ENCODE peak calls at places on chromosome 16, in eight cellular contexts. C is CD4-positive, alpha-beta T cell; W is lower lobe of right lung; X is left lung; J is RWPE1; T is AG04450; H is upper lobe of right lung; Y is mesenchymal stem cell. K is an unnamed sample.

GRCh38 chr16:70380205-70380918 is 33.7 kb downstream of the DDX19A start:
- DNase-seq in C (peak; percentile 43), W (peak; percentile 63), X (peak; percentile 61), J (peak; percentile 67), T (peak; percentile 68), H (peak; percentile 80), Y (peak; percentile 85), K (peak; percentile 69)

GRCh38 chr16:9797306-9797705 is 384.9 kb downstream of the GRIN2A start:
- DNase-seq in C (no peak), W (no peak), X (no peak), J (no peak), T (no peak), H (no peak), Y (no peak), K (peak; percentile 6)

GRCh38 chr16:90001761-90002503 is 17.3 kb downstream of the DBNDD1 start:
- DNase-seq in C (no peak), W (no peak), X (no peak), J (no peak), T (no peak), H (no peak), Y (no peak), K (no peak)

GRCh38 chr16:10554569-10554968 is 25.8 kb downstream of the EMP2 start:
- DNase-seq in C (no peak), W (no peak), X (no peak), J (no peak), T (no peak), H (no peak), Y (no peak), K (no peak)

GRCh38 chr16:15714393-15715172 is 64.5 kb downstream of the NDE1 start:
- DNase-seq in C (no peak), W (no peak), X (no peak), J (no peak), T (no peak), H (no peak), Y (no peak), K (no peak)

GRCh38 chr16:26027060-26027459 is 335.3 kb downstream of the HS3ST4 start:
- DNase-seq in C (no peak), W (no peak), X (no peak), J (no peak), T (no peak), H (no peak), Y (no peak), K (no peak)

GRCh38 chr16:24253192-24253591 is 2.9 kb upstream of the CACNG3 start:
- DNase-seq in C (peak; percentile 14), W (no peak), X (no peak), J (peak; percentile 56), T (no peak), H (no peak), Y (peak; percentile 8), K (peak; percentile 32)

GRCh38 chr16:47197536-47198179 is 53.9 kb upstream of the NETO2 start:
- DNase-seq in C (no peak), W (no peak), X (no peak), J (no peak), T (no peak), H (no peak), Y (no peak), K (no peak)

GRCh38 chr16:3004319-3004718 is 8.4 kb upstream of the CLDN9 start:
- DNase-seq in C (no peak), W (no peak), X (no peak), J (no peak), T (no peak), H (no peak), Y (no peak), K (no peak)

GRCh38 chr16:11992008-11992584 is 15.6 kb downstream of the SNX29 start:
- DNase-seq in C (no peak), W (no peak), X (no peak), J (no peak), T (no peak), H (no peak), Y (no peak), K (no peak)

GRCh38 chr16:14186954-14187306 is 115.8 kb downstream of the MRTFB start:
- DNase-seq in C (no peak), W (no peak), X (no peak), J (no peak), T (no peak), H (no peak), Y (no peak), K (no peak)

GRCh38 chr16:24977673-24978065 is 37.5 kb downstream of the ARHGAP17 start:
- DNase-seq in C (no peak), W (no peak), X (no peak), J (peak; percentile 42), T (peak; percentile 48), H (no peak), Y (peak; percentile 63), K (no peak)

GRCh38 chr16:89452241-89452640 is 38.1 kb downstream of the ANKRD11 start:
- DNase-seq in C (no peak), W (no peak), X (no peak), J (no peak), T (no peak), H (no peak), Y (no peak), K (no peak)

GRCh38 chr16:85227262-85227923 is 115.1 kb upstream of the CIBAR2 start:
- DNase-seq in C (no peak), W (no peak), X (no peak), J (no peak), T (no peak), H (no peak), Y (peak; percentile 81), K (no peak)

GRCh38 chr16:74521691-74522090 is 85.2 kb downstream of the GLG1 start:
- DNase-seq in C (no peak), W (no peak), X (no peak), J (no peak), T (no peak), H (no peak), Y (peak; percentile 72), K (no peak)

GRCh38 chr16:50699345-50700159 is 6.1 kb downstream of the NOD2 start:
- DNase-seq in C (no peak), W (no peak), X (no peak), J (peak; percentile 76), T (no peak), H (no peak), Y (peak; percentile 1), K (peak; percentile 98)

GRCh38 chr16:56848056-56848936 is 16.7 kb upstream of the SLC12A3 start:
- DNase-seq in C (no peak), W (no peak), X (no peak), J (peak; percentile 53), T (no peak), H (peak; percentile 62), Y (peak; percentile 65), K (peak; percentile 68)

GRCh38 chr16:85238233-85238647 is 126.0 kb upstream of the CIBAR2 start:
- DNase-seq in C (no peak), W (peak; percentile 70), X (peak; percentile 66), J (no peak), T (peak; percentile 93), H (peak; percentile 76), Y (peak; percentile 83), K (no peak)

GRCh38 chr16:30924086-30924714 is 828 bp downstream of the FBXL19 start:
- DNase-seq in C (no peak), W (peak; percentile 57), X (peak; percentile 41), J (no peak), T (no peak), H (no peak), Y (no peak), K (no peak)

GRCh38 chr16:85819711-85820110 is 20.2 kb downstream of the COX4I1 start:
- DNase-seq in C (no peak), W (no peak), X (no peak), J (no peak), T (no peak), H (peak; percentile 52), Y (no peak), K (no peak)

GRCh38 chr16:74999208-74999682 is 421 bp downstream of the ZNRF1 start:
- DNase-seq in C (peak; percentile 24), W (peak; percentile 54), X (no peak), J (peak; percentile 33), T (no peak), H (peak; percentile 70), Y (peak; percentile 24), K (no peak)

GRCh38 chr16:56193951-56194726 is 2.9 kb downstream of the GNAO1 start:
- DNase-seq in C (peak; percentile 62), W (peak; percentile 71), X (peak; percentile 63), J (peak; percentile 79), T (no peak), H (peak; percentile 87), Y (peak; percentile 66), K (peak; percentile 45)

GRCh38 chr16:59459811-59460210 is 725.7 kb upstream of the GOT2 start:
- DNase-seq in C (no peak), W (no peak), X (no peak), J (no peak), T (no peak), H (no peak), Y (peak; percentile 5), K (no peak)

DNA sequence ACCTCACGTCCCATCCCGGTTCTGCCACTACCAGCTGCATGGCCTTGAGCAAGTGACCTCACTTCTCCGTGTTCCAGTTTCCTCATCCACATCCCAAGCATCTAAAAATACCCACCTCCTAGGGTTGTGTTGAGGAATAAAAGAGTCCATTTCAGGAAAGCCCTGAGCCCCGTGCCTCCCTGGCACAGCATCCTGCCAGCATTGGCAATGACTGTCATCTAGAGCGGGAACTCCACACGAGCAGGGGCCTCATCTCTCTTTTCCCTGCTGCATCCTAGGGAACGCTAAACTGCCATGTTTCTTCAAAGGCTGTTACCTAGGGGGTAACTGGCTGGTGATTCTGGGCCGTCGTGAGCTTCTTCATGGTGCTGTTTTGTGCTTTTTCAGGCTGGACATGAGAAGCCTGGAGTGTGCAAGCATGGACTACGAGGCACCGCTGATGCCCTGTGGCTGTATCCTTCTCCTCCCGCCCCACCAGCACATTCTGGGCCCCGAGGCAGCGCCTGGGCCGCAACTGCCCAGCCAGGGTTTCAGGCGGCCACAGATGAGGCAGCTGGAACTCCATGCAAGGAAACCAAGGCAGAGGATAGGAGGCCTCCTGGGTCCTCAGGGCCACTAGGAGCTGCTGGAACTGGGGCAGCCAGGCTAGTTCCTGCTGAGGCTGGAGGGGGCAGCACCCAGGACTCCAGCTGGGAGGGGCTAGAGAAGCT is 221.4 kb downstream of the KATNIP start:
- DNase-seq in C (no peak), W (peak; percentile 8), X (no peak), J (no peak), T (no peak), H (no peak), Y (no peak), K (no peak)
- H3K27ac ChIP-seq in C (no peak overlapping the region), W (no peak overlapping the region), X (no peak overlapping the region), J (peak overlapping the region; percentile 90), T (no peak overlapping the region), H (no peak overlapping the region), Y (peak overlapping the region; percentile 99), K (no peak overlapping the region)

GRCh38 chr16:76932541-76933211 is 258.3 kb upstream of the MON1B start:
- DNase-seq in C (no peak), W (no peak), X (no peak), J (no peak), T (no peak), H (no peak), Y (peak; percentile 50), K (peak; percentile 22)
- H3K27ac ChIP-seq in C (no peak overlapping the region), W (no peak overlapping the region), X (no peak overlapping the region), J (no peak overlapping the region), T (no peak overlapping the region), H (no peak overlapping the region), Y (no peak overlapping the region), K (no peak overlapping the region)

GRCh38 chr16:17330019-17330570 is 140.7 kb downstream of the XYLT1 start:
- DNase-seq in C (no peak), W (no peak), X (no peak), J (no peak), T (no peak), H (no peak), Y (no peak), K (no peak)
- H3K27ac ChIP-seq in C (no peak overlapping the region), W (no peak overlapping the region), X (no peak overlapping the region), J (no peak overlapping the region), T (no peak overlapping the region), H (no peak overlapping the region), Y (no peak overlapping the region), K (no peak overlapping the region)

GRCh38 chr16:81517630-81518438 is 73.2 kb downstream of the CMIP start:
- DNase-seq in C (no peak), W (no peak), X (no peak), J (peak; percentile 44), T (no peak), H (no peak), Y (peak; percentile 52), K (no peak)
- H3K27ac ChIP-seq in C (no peak overlapping the region), W (no peak overlapping the region), X (peak overlapping the region; percentile 11), J (peak overlapping the region; percentile 44), T (no peak overlapping the region), H (no peak overlapping the region), Y (no peak overlapping the region), K (no peak overlapping the region)

K was measured in mammary epithelial cell.